ENCODE peak calls at places on chromosome 21, in ten cellular contexts. One of them, this sample, is unnamed.

GRCh38 chr21:43209575-43210453 is 41.0 kb downstream of the CRYAA start:
- DNase-seq in fibroblast of lung: peak; percentile 88
- DNase-seq in EL: peak; percentile 77
- DNase-seq in neural crest cell: no peak
- DNase-seq in H9: peak; percentile 21
- DNase-seq in body of pancreas: no peak
- DNase-seq in stimulated activated CD8-positive, alpha-beta memory T cell treated with anti-CD3 and anti-CD28 coated beads, Interleukin-4, amount 100 ng/mL, for 24 hours: no peak
- DNase-seq in A172: peak; percentile 98
- DNase-seq in activated CD8-positive, alpha-beta T cell treated with anti-CD3 and anti-CD28 coated beads, Interleukin-2, amount 10 ng/mL, durations not matched to agents 7 days and 5 days: no peak
- DNase-seq in CD8-positive, alpha-beta memory T cell: no peak
- DNase-seq in this sample: peak; percentile 93

GRCh38 chr21:29365636-29366305 is 67.0 kb downstream of the BACH1 start:
- DNase-seq in CD8-positive, alpha-beta memory T cell: no peak
- DNase-seq in H9: no peak
- DNase-seq in activated CD8-positive, alpha-beta T cell treated with anti-CD3 and anti-CD28 coated beads, Interleukin-2, amount 10 ng/mL, durations not matched to agents 7 days and 5 days: no peak
- DNase-seq in neural crest cell: no peak
- DNase-seq in EL: no peak
- DNase-seq in fibroblast of lung: no peak
- DNase-seq in A172: no peak
- DNase-seq in stimulated activated CD8-positive, alpha-beta memory T cell treated with anti-CD3 and anti-CD28 coated beads, Interleukin-4, amount 100 ng/mL, for 24 hours: no peak
- DNase-seq in body of pancreas: no peak
- DNase-seq in this sample: no peak

GRCh38 chr21:40165671-40166070 is 298.4 kb downstream of the PCP4 start:
- DNase-seq in EL: no peak
- DNase-seq in body of pancreas: no peak
- DNase-seq in neural crest cell: peak; percentile 31
- DNase-seq in stimulated activated CD8-positive, alpha-beta memory T cell treated with anti-CD3 and anti-CD28 coated beads, Interleukin-4, amount 100 ng/mL, for 24 hours: no peak
- DNase-seq in activated CD8-positive, alpha-beta T cell treated with anti-CD3 and anti-CD28 coated beads, Interleukin-2, amount 10 ng/mL, durations not matched to agents 7 days and 5 days: no peak
- DNase-seq in H9: no peak
- DNase-seq in A172: no peak
- DNase-seq in CD8-positive, alpha-beta memory T cell: no peak
- DNase-seq in fibroblast of lung: peak; percentile 82
- DNase-seq in this sample: no peak

GRCh38 chr21:46552274-46552673 is 52.6 kb downstream of the S100B start:
- DNase-seq in A172: no peak
- DNase-seq in neural crest cell: no peak
- DNase-seq in H9: no peak
- DNase-seq in body of pancreas: no peak
- DNase-seq in stimulated activated CD8-positive, alpha-beta memory T cell treated with anti-CD3 and anti-CD28 coated beads, Interleukin-4, amount 100 ng/mL, for 24 hours: no peak
- DNase-seq in activated CD8-positive, alpha-beta T cell treated with anti-CD3 and anti-CD28 coated beads, Interleukin-2, amount 10 ng/mL, durations not matched to agents 7 days and 5 days: peak; percentile 38
- DNase-seq in EL: no peak
- DNase-seq in fibroblast of lung: no peak
- DNase-seq in CD8-positive, alpha-beta memory T cell: no peak
- DNase-seq in this sample: no peak

GRCh38 chr21:38937844-38938243 is 132.1 kb downstream of the ETS2 start:
- DNase-seq in EL: no peak
- DNase-seq in A172: no peak
- DNase-seq in body of pancreas: no peak
- DNase-seq in neural crest cell: no peak
- DNase-seq in fibroblast of lung: no peak
- DNase-seq in CD8-positive, alpha-beta memory T cell: no peak
- DNase-seq in activated CD8-positive, alpha-beta T cell treated with anti-CD3 and anti-CD28 coated beads, Interleukin-2, amount 10 ng/mL, durations not matched to agents 7 days and 5 days: no peak
- DNase-seq in stimulated activated CD8-positive, alpha-beta memory T cell treated with anti-CD3 and anti-CD28 coated beads, Interleukin-4, amount 100 ng/mL, for 24 hours: no peak
- DNase-seq in H9: no peak
- DNase-seq in this sample: no peak

GRCh38 chr21:46092811-46093667 is 4.9 kb upstream of the COL6A2 start:
- DNase-seq in H9: no peak
- DNase-seq in A172: no peak
- DNase-seq in body of pancreas: no peak
- DNase-seq in stimulated activated CD8-positive, alpha-beta memory T cell treated with anti-CD3 and anti-CD28 coated beads, Interleukin-4, amount 100 ng/mL, for 24 hours: no peak
- DNase-seq in fibroblast of lung: no peak
- DNase-seq in EL: peak; percentile 15
- DNase-seq in activated CD8-positive, alpha-beta T cell treated with anti-CD3 and anti-CD28 coated beads, Interleukin-2, amount 10 ng/mL, durations not matched to agents 7 days and 5 days: peak; percentile 17
- DNase-seq in neural crest cell: no peak
- DNase-seq in CD8-positive, alpha-beta memory T cell: no peak
- DNase-seq in this sample: no peak

GRCh38 chr21:41121785-41122415 is 46.1 kb upstream of the BACE2 start:
- DNase-seq in activated CD8-positive, alpha-beta T cell treated with anti-CD3 and anti-CD28 coated beads, Interleukin-2, amount 10 ng/mL, durations not matched to agents 7 days and 5 days: peak; percentile 81
- DNase-seq in fibroblast of lung: peak; percentile 71
- DNase-seq in CD8-positive, alpha-beta memory T cell: no peak
- DNase-seq in A172: peak; percentile 86
- DNase-seq in H9: peak; percentile 87
- DNase-seq in neural crest cell: peak; percentile 88
- DNase-seq in stimulated activated CD8-positive, alpha-beta memory T cell treated with anti-CD3 and anti-CD28 coated beads, Interleukin-4, amount 100 ng/mL, for 24 hours: peak; percentile 27
- DNase-seq in body of pancreas: peak; percentile 95
- DNase-seq in EL: peak; percentile 76
- DNase-seq in this sample: peak; percentile 55

GRCh38 chr21:44495641-44496040 is 40.3 kb downstream of the LRRC3 start:
- DNase-seq in neural crest cell: no peak
- DNase-seq in CD8-positive, alpha-beta memory T cell: peak; percentile 4
- DNase-seq in H9: no peak
- DNase-seq in EL: no peak
- DNase-seq in stimulated activated CD8-positive, alpha-beta memory T cell treated with anti-CD3 and anti-CD28 coated beads, Interleukin-4, amount 100 ng/mL, for 24 hours: no peak
- DNase-seq in activated CD8-positive, alpha-beta T cell treated with anti-CD3 and anti-CD28 coated beads, Interleukin-2, amount 10 ng/mL, durations not matched to agents 7 days and 5 days: no peak
- DNase-seq in A172: no peak
- DNase-seq in fibroblast of lung: no peak
- DNase-seq in body of pancreas: no peak
- DNase-seq in this sample: no peak

GRCh38 chr21:44473915-44474555 is 18.7 kb downstream of the LRRC3 start:
- DNase-seq in activated CD8-positive, alpha-beta T cell treated with anti-CD3 and anti-CD28 coated beads, Interleukin-2, amount 10 ng/mL, durations not matched to agents 7 days and 5 days: no peak
- DNase-seq in A172: no peak
- DNase-seq in EL: no peak
- DNase-seq in H9: no peak
- DNase-seq in CD8-positive, alpha-beta memory T cell: no peak
- DNase-seq in fibroblast of lung: no peak
- DNase-seq in stimulated activated CD8-positive, alpha-beta memory T cell treated with anti-CD3 and anti-CD28 coated beads, Interleukin-4, amount 100 ng/mL, for 24 hours: no peak
- DNase-seq in body of pancreas: no peak
- DNase-seq in neural crest cell: no peak
- DNase-seq in this sample: no peak

GRCh38 chr21:43768868-43769167 is 7.3 kb downstream of the CSTB start:
- DNase-seq in A172: no peak
- DNase-seq in EL: no peak
- DNase-seq in neural crest cell: no peak
- DNase-seq in CD8-positive, alpha-beta memory T cell: no peak
- DNase-seq in fibroblast of lung: no peak
- DNase-seq in body of pancreas: no peak
- DNase-seq in H9: no peak
- DNase-seq in activated CD8-positive, alpha-beta T cell treated with anti-CD3 and anti-CD28 coated beads, Interleukin-2, amount 10 ng/mL, durations not matched to agents 7 days and 5 days: no peak
- DNase-seq in stimulated activated CD8-positive, alpha-beta memory T cell treated with anti-CD3 and anti-CD28 coated beads, Interleukin-4, amount 100 ng/mL, for 24 hours: no peak
- DNase-seq in this sample: peak; percentile 29

GRCh38 chr21:33754493-33754892 is 112.2 kb downstream of the ITSN1 start:
- DNase-seq in H9: no peak
- DNase-seq in EL: no peak
- DNase-seq in neural crest cell: no peak
- DNase-seq in activated CD8-positive, alpha-beta T cell treated with anti-CD3 and anti-CD28 coated beads, Interleukin-2, amount 10 ng/mL, durations not matched to agents 7 days and 5 days: no peak
- DNase-seq in A172: no peak
- DNase-seq in body of pancreas: peak; percentile 37
- DNase-seq in stimulated activated CD8-positive, alpha-beta memory T cell treated with anti-CD3 and anti-CD28 coated beads, Interleukin-4, amount 100 ng/mL, for 24 hours: no peak
- DNase-seq in CD8-positive, alpha-beta memory T cell: no peak
- DNase-seq in fibroblast of lung: no peak
- DNase-seq in this sample: no peak

GRCh38 chr21:45499970-45500575 is 42.2 kb downstream of the SLC19A1 start:
- DNase-seq in A172: no peak
- DNase-seq in H9: no peak
- DNase-seq in fibroblast of lung: no peak
- DNase-seq in body of pancreas: no peak
- DNase-seq in CD8-positive, alpha-beta memory T cell: peak; percentile 39
- DNase-seq in activated CD8-positive, alpha-beta T cell treated with anti-CD3 and anti-CD28 coated beads, Interleukin-2, amount 10 ng/mL, durations not matched to agents 7 days and 5 days: no peak
- DNase-seq in EL: no peak
- DNase-seq in neural crest cell: no peak
- DNase-seq in stimulated activated CD8-positive, alpha-beta memory T cell treated with anti-CD3 and anti-CD28 coated beads, Interleukin-4, amount 100 ng/mL, for 24 hours: no peak
- DNase-seq in this sample: no peak

GRCh38 chr21:35375115-35375514 is 326.0 kb upstream of the RUNX1 start:
- DNase-seq in A172: peak; percentile 71
- DNase-seq in stimulated activated CD8-positive, alpha-beta memory T cell treated with anti-CD3 and anti-CD28 coated beads, Interleukin-4, amount 100 ng/mL, for 24 hours: no peak
- DNase-seq in H9: no peak
- DNase-seq in fibroblast of lung: peak; percentile 91
- DNase-seq in body of pancreas: no peak
- DNase-seq in CD8-positive, alpha-beta memory T cell: no peak
- DNase-seq in EL: peak; percentile 96
- DNase-seq in neural crest cell: no peak
- DNase-seq in activated CD8-positive, alpha-beta T cell treated with anti-CD3 and anti-CD28 coated beads, Interleukin-2, amount 10 ng/mL, durations not matched to agents 7 days and 5 days: no peak
- DNase-seq in this sample: peak; percentile 74

GRCh38 chr21:34845521-34846213 is 176.9 kb downstream of the CLIC6 start:
- DNase-seq in A172: peak; percentile 87
- DNase-seq in H9: no peak
- DNase-seq in body of pancreas: no peak
- DNase-seq in stimulated activated CD8-positive, alpha-beta memory T cell treated with anti-CD3 and anti-CD28 coated beads, Interleukin-4, amount 100 ng/mL, for 24 hours: no peak
- DNase-seq in fibroblast of lung: peak; percentile 95
- DNase-seq in activated CD8-positive, alpha-beta T cell treated with anti-CD3 and anti-CD28 coated beads, Interleukin-2, amount 10 ng/mL, durations not matched to agents 7 days and 5 days: peak; percentile 80
- DNase-seq in EL: peak; percentile 58
- DNase-seq in CD8-positive, alpha-beta memory T cell: peak; percentile 67
- DNase-seq in neural crest cell: no peak
- DNase-seq in this sample: peak; percentile 51

GRCh38 chr21:32426592-32427051 is 14.1 kb downstream of the EVA1C start:
- DNase-seq in activated CD8-positive, alpha-beta T cell treated with anti-CD3 and anti-CD28 coated beads, Interleukin-2, amount 10 ng/mL, durations not matched to agents 7 days and 5 days: no peak
- DNase-seq in EL: peak; percentile 40
- DNase-seq in body of pancreas: no peak
- DNase-seq in H9: no peak
- DNase-seq in neural crest cell: no peak
- DNase-seq in A172: peak; percentile 54
- DNase-seq in stimulated activated CD8-positive, alpha-beta memory T cell treated with anti-CD3 and anti-CD28 coated beads, Interleukin-4, amount 100 ng/mL, for 24 hours: no peak
- DNase-seq in fibroblast of lung: peak; percentile 87
- DNase-seq in CD8-positive, alpha-beta memory T cell: no peak
- DNase-seq in this sample: no peak

GRCh38 chr21:36545776-36546511 is 66.0 kb upstream of the CLDN14 start:
- DNase-seq in activated CD8-positive, alpha-beta T cell treated with anti-CD3 and anti-CD28 coated beads, Interleukin-2, amount 10 ng/mL, durations not matched to agents 7 days and 5 days: no peak
- DNase-seq in EL: no peak
- DNase-seq in fibroblast of lung: peak; percentile 63
- DNase-seq in body of pancreas: no peak
- DNase-seq in A172: no peak
- DNase-seq in CD8-positive, alpha-beta memory T cell: no peak
- DNase-seq in neural crest cell: no peak
- DNase-seq in H9: no peak
- DNase-seq in stimulated activated CD8-positive, alpha-beta memory T cell treated with anti-CD3 and anti-CD28 coated beads, Interleukin-4, amount 100 ng/mL, for 24 hours: no peak
- DNase-seq in this sample: no peak

GRCh38 chr21:21200103-21200938 is 202.1 kb downstream of the NCAM2 start:
- DNase-seq in fibroblast of lung: peak; percentile 100
- DNase-seq in body of pancreas: peak; percentile 12
- DNase-seq in stimulated activated CD8-positive, alpha-beta memory T cell treated with anti-CD3 and anti-CD28 coated beads, Interleukin-4, amount 100 ng/mL, for 24 hours: no peak
- DNase-seq in A172: peak; percentile 76
- DNase-seq in CD8-positive, alpha-beta memory T cell: no peak
- DNase-seq in neural crest cell: no peak
- DNase-seq in activated CD8-positive, alpha-beta T cell treated with anti-CD3 and anti-CD28 coated beads, Interleukin-2, amount 10 ng/mL, durations not matched to agents 7 days and 5 days: peak; percentile 67
- DNase-seq in EL: peak; percentile 98
- DNase-seq in H9: no peak
- DNase-seq in this sample: peak; percentile 87

GRCh38 chr21:24298040-24298439 is 1309.2 kb downstream of the MRPL39 start:
- DNase-seq in stimulated activated CD8-positive, alpha-beta memory T cell treated with anti-CD3 and anti-CD28 coated beads, Interleukin-4, amount 100 ng/mL, for 24 hours: no peak
- DNase-seq in body of pancreas: no peak
- DNase-seq in H9: no peak
- DNase-seq in activated CD8-positive, alpha-beta T cell treated with anti-CD3 and anti-CD28 coated beads, Interleukin-2, amount 10 ng/mL, durations not matched to agents 7 days and 5 days: no peak
- DNase-seq in fibroblast of lung: no peak
- DNase-seq in EL: no peak
- DNase-seq in neural crest cell: no peak
- DNase-seq in CD8-positive, alpha-beta memory T cell: no peak
- DNase-seq in A172: no peak
- DNase-seq in this sample: no peak

GRCh38 chr21:21612446-21612845 is 614.2 kb downstream of the NCAM2 start:
- DNase-seq in A172: peak; percentile 19
- DNase-seq in activated CD8-positive, alpha-beta T cell treated with anti-CD3 and anti-CD28 coated beads, Interleukin-2, amount 10 ng/mL, durations not matched to agents 7 days and 5 days: no peak
- DNase-seq in body of pancreas: no peak
- DNase-seq in H9: peak; percentile 33
- DNase-seq in CD8-positive, alpha-beta memory T cell: no peak
- DNase-seq in fibroblast of lung: peak; percentile 95
- DNase-seq in EL: peak; percentile 87
- DNase-seq in neural crest cell: no peak
- DNase-seq in stimulated activated CD8-positive, alpha-beta memory T cell treated with anti-CD3 and anti-CD28 coated beads, Interleukin-4, amount 100 ng/mL, for 24 hours: no peak
- DNase-seq in this sample: peak; percentile 57

GRCh38 chr21:27480841-27481261 is 514.0 kb upstream of the ADAMTS5 start:
- DNase-seq in EL: peak; percentile 62
- DNase-seq in CD8-positive, alpha-beta memory T cell: no peak
- DNase-seq in activated CD8-positive, alpha-beta T cell treated with anti-CD3 and anti-CD28 coated beads, Interleukin-2, amount 10 ng/mL, durations not matched to agents 7 days and 5 days: no peak
- DNase-seq in A172: peak; percentile 8
- DNase-seq in body of pancreas: no peak
- DNase-seq in neural crest cell: no peak
- DNase-seq in H9: no peak
- DNase-seq in fibroblast of lung: peak; percentile 58
- DNase-seq in stimulated activated CD8-positive, alpha-beta memory T cell treated with anti-CD3 and anti-CD28 coated beads, Interleukin-4, amount 100 ng/mL, for 24 hours: no peak
- DNase-seq in this sample: peak; percentile 7

GRCh38 chr21:38596264-38597042 is 98.2 kb upstream of the ERG start:
- DNase-seq in A172: no peak
- DNase-seq in stimulated activated CD8-positive, alpha-beta memory T cell treated with anti-CD3 and anti-CD28 coated beads, Interleukin-4, amount 100 ng/mL, for 24 hours: no peak
- DNase-seq in neural crest cell: no peak
- DNase-seq in body of pancreas: no peak
- DNase-seq in EL: no peak
- DNase-seq in CD8-positive, alpha-beta memory T cell: no peak
- DNase-seq in H9: no peak
- DNase-seq in activated CD8-positive, alpha-beta T cell treated with anti-CD3 and anti-CD28 coated beads, Interleukin-2, amount 10 ng/mL, durations not matched to agents 7 days and 5 days: no peak
- DNase-seq in fibroblast of lung: peak; percentile 31
- DNase-seq in this sample: no peak

GRCh38 chr21:45555251-45555556 is 13.0 kb upstream of the SLC19A1 start:
- DNase-seq in A172: no peak
- DNase-seq in body of pancreas: no peak
- DNase-seq in stimulated activated CD8-positive, alpha-beta memory T cell treated with anti-CD3 and anti-CD28 coated beads, Interleukin-4, amount 100 ng/mL, for 24 hours: no peak
- DNase-seq in fibroblast of lung: no peak
- DNase-seq in activated CD8-positive, alpha-beta T cell treated with anti-CD3 and anti-CD28 coated beads, Interleukin-2, amount 10 ng/mL, durations not matched to agents 7 days and 5 days: no peak
- DNase-seq in EL: no peak
- DNase-seq in H9: no peak
- DNase-seq in CD8-positive, alpha-beta memory T cell: no peak
- DNase-seq in neural crest cell: no peak
- DNase-seq in this sample: no peak

GRCh38 chr21:29192999-29193563 is 62.6 kb downstream of the MAP3K7CL start:
- DNase-seq in fibroblast of lung: no peak
- DNase-seq in CD8-positive, alpha-beta memory T cell: no peak
- DNase-seq in stimulated activated CD8-positive, alpha-beta memory T cell treated with anti-CD3 and anti-CD28 coated beads, Interleukin-4, amount 100 ng/mL, for 24 hours: no peak
- DNase-seq in activated CD8-positive, alpha-beta T cell treated with anti-CD3 and anti-CD28 coated beads, Interleukin-2, amount 10 ng/mL, durations not matched to agents 7 days and 5 days: no peak
- DNase-seq in EL: peak; percentile 51
- DNase-seq in neural crest cell: no peak
- DNase-seq in A172: no peak
- DNase-seq in H9: no peak
- DNase-seq in body of pancreas: no peak
- DNase-seq in this sample: no peak

GRCh38 chr21:42062543-42063022 is 8.5 kb upstream of the UMODL1 start:
- DNase-seq in fibroblast of lung: no peak
- DNase-seq in H9: no peak
- DNase-seq in stimulated activated CD8-positive, alpha-beta memory T cell treated with anti-CD3 and anti-CD28 coated beads, Interleukin-4, amount 100 ng/mL, for 24 hours: peak; percentile 50
- DNase-seq in body of pancreas: peak; percentile 26
- DNase-seq in EL: no peak
- DNase-seq in neural crest cell: no peak
- DNase-seq in activated CD8-positive, alpha-beta T cell treated with anti-CD3 and anti-CD28 coated beads, Interleukin-2, amount 10 ng/mL, durations not matched to agents 7 days and 5 days: peak; percentile 93
- DNase-seq in CD8-positive, alpha-beta memory T cell: peak; percentile 96
- DNase-seq in A172: no peak
- DNase-seq in this sample: no peak

GRCh38 chr21:42661688-42662429 is 8.4 kb downstream of the PDE9A start:
- DNase-seq in EL: no peak
- DNase-seq in activated CD8-positive, alpha-beta T cell treated with anti-CD3 and anti-CD28 coated beads, Interleukin-2, amount 10 ng/mL, durations not matched to agents 7 days and 5 days: no peak
- DNase-seq in neural crest cell: no peak
- DNase-seq in body of pancreas: no peak
- DNase-seq in fibroblast of lung: no peak
- DNase-seq in stimulated activated CD8-positive, alpha-beta memory T cell treated with anti-CD3 and anti-CD28 coated beads, Interleukin-4, amount 100 ng/mL, for 24 hours: no peak
- DNase-seq in CD8-positive, alpha-beta memory T cell: no peak
- DNase-seq in A172: no peak
- DNase-seq in H9: no peak
- DNase-seq in this sample: no peak

GRCh38 chr21:46141767-46142580 is 13.4 kb downstream of the FTCD start:
- DNase-seq in H9: no peak
- DNase-seq in A172: no peak
- DNase-seq in neural crest cell: no peak
- DNase-seq in EL: no peak
- DNase-seq in body of pancreas: no peak
- DNase-seq in stimulated activated CD8-positive, alpha-beta memory T cell treated with anti-CD3 and anti-CD28 coated beads, Interleukin-4, amount 100 ng/mL, for 24 hours: no peak
- DNase-seq in CD8-positive, alpha-beta memory T cell: peak; percentile 26
- DNase-seq in activated CD8-positive, alpha-beta T cell treated with anti-CD3 and anti-CD28 coated beads, Interleukin-2, amount 10 ng/mL, durations not matched to agents 7 days and 5 days: no peak
- DNase-seq in fibroblast of lung: no peak
- DNase-seq in this sample: no peak